ENCODE peak calls at places on chromosomes 3 and 15, in ten cellular contexts. K, P, J, B, Y, I, V, Q, U and N are unnamed samples.
A peak's percentile ranks its signal among the peaks of the same experiment; 100 is the strongest.

GRCh38 chr15:85494035-85494793 is 113.8 kb downstream of the AKAP13 start:
- DNase-seq in K (no peak), P (no peak), J (no peak), B (no peak), Y (no peak), I (no peak), V (no peak), Q (peak; percentile 95), U (peak; percentile 95), N (no peak)

GRCh38 chr15:95025924-95026728 is 794.8 kb downstream of the MCTP2 start:
- DNase-seq in K (no peak), P (no peak), J (no peak), B (no peak), Y (peak; percentile 18), I (no peak), V (peak; percentile 24), Q (peak; percentile 50), U (peak; percentile 61), N (no peak)

GRCh38 chr15:81296218-81296617 is 27.7 kb downstream of the STARD5 start:
- DNase-seq in K (no peak), P (no peak), J (no peak), B (no peak), Y (no peak), I (no peak), V (no peak), Q (no peak), U (no peak), N (no peak)

GRCh38 chr15:92429378-92430066 is 35.8 kb downstream of the ST8SIA2 start:
- DNase-seq in K (no peak), P (no peak), J (no peak), B (no peak), Y (no peak), I (no peak), V (peak; percentile 24), Q (peak; percentile 81), U (peak; percentile 61), N (no peak)

GRCh38 chr3:36461588-36461987 is 81.3 kb downstream of the STAC start:
- DNase-seq in K (no peak), P (no peak), J (no peak), B (no peak), Y (no peak), I (no peak), V (no peak), Q (peak; percentile 14), U (peak; percentile 5), N (no peak)

GRCh38 chr3:142272200-142272891 is 47.0 kb upstream of the GK5 start:
- DNase-seq in K (no peak), P (no peak), J (no peak), B (no peak), Y (no peak), I (no peak), V (no peak), Q (no peak), U (peak; percentile 71), N (no peak)

GRCh38 chr3:71542548-71543370 is 40.8 kb downstream of the FOXP1 start:
- DNase-seq in K (no peak), P (peak; percentile 88), J (no peak), B (peak; percentile 67), Y (peak; percentile 81), I (no peak), V (peak; percentile 63), Q (peak; percentile 65), U (peak; percentile 92), N (peak; percentile 41)

GRCh38 chr15:45670061-45670460 is 35.2 kb downstream of the SQOR start:
- DNase-seq in K (no peak), P (no peak), J (no peak), B (no peak), Y (no peak), I (no peak), V (no peak), Q (no peak), U (no peak), N (no peak)

GRCh38 chr3:6254490-6254889 is 606.4 kb upstream of the GRM7 start:
- DNase-seq in K (no peak), P (no peak), J (no peak), B (no peak), Y (no peak), I (no peak), V (no peak), Q (no peak), U (no peak), N (no peak)

GRCh38 chr3:32842987-32843386 is 25.2 kb downstream of the TRIM71 start:
- DNase-seq in K (no peak), P (no peak), J (no peak), B (no peak), Y (no peak), I (no peak), V (no peak), Q (no peak), U (no peak), N (no peak)

GRCh38 chr3:32844322-32844654 is 26.5 kb downstream of the TRIM71 start:
- DNase-seq in K (no peak), P (no peak), J (no peak), B (no peak), Y (no peak), I (no peak), V (no peak), Q (no peak), U (no peak), N (no peak)

GRCh38 chr3:32843504-32844321 is 25.9 kb downstream of the TRIM71 start:
- DNase-seq in K (no peak), P (no peak), J (no peak), B (no peak), Y (no peak), I (no peak), V (no peak), Q (no peak), U (no peak), N (no peak)

GRCh38 chr3:32842531-32842931 is 24.7 kb downstream of the TRIM71 start:
- DNase-seq in K (no peak), P (no peak), J (no peak), B (no peak), Y (no peak), I (no peak), V (no peak), Q (no peak), U (no peak), N (no peak)

DNA sequence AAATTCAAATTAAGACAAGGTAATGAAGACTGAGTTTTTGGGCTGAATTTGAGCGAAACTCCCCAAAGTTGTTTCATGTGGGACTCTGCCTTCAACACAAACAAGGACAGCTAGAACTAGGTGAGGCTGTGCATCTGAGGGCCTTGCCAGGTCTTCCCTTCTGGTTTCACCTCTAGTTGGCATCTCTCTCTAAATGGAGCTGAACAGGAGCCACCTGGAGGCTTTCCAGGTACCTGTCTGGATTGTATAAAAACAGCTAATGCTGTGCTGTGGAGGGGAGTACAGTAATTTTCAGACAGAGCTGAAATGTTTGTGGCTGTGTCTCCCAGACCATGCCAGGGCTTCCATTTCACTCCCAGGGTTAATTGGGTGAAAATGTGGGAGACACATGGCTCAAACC is 27.1 kb downstream of the TRIM71 start:
- DNase-seq in K (no peak), P (no peak), J (no peak), B (no peak), Y (no peak), I (no peak), V (no peak), Q (no peak), U (no peak), N (no peak)
- H3K4me3 ChIP-seq in K (no peak overlapping the region), P (no peak overlapping the region), J (no peak overlapping the region), B (no peak overlapping the region), Y (no peak overlapping the region), I (no peak overlapping the region), V (no peak overlapping the region), Q (no peak overlapping the region), U (no peak overlapping the region), N (no peak overlapping the region)

GRCh38 chr3:5194801-5195509 is 7.4 kb downstream of the EDEM1 start:
- DNase-seq in K (peak; percentile 37), P (no peak), J (peak; percentile 67), B (no peak), Y (no peak), I (no peak), V (no peak), Q (peak; percentile 90), U (peak; percentile 91), N (no peak)
- H3K4me1 ChIP-seq in K (peaks cover 92% of the 10 kb centered on the region), P (no peaks in the 10 kb centered on the region), J (peaks cover 75% of the 10 kb centered on the region), B (peaks cover 10% of the 10 kb centered on the region), Y (peaks cover 54% of the 10 kb centered on the region), I (peaks cover 25% of the 10 kb centered on the region), V (peaks cover 12% of the 10 kb centered on the region), Q (peaks cover 69% of the 10 kb centered on the region), U (peaks cover 26% of the 10 kb centered on the region), N (peaks cover 13% of the 10 kb centered on the region)

DNA sequence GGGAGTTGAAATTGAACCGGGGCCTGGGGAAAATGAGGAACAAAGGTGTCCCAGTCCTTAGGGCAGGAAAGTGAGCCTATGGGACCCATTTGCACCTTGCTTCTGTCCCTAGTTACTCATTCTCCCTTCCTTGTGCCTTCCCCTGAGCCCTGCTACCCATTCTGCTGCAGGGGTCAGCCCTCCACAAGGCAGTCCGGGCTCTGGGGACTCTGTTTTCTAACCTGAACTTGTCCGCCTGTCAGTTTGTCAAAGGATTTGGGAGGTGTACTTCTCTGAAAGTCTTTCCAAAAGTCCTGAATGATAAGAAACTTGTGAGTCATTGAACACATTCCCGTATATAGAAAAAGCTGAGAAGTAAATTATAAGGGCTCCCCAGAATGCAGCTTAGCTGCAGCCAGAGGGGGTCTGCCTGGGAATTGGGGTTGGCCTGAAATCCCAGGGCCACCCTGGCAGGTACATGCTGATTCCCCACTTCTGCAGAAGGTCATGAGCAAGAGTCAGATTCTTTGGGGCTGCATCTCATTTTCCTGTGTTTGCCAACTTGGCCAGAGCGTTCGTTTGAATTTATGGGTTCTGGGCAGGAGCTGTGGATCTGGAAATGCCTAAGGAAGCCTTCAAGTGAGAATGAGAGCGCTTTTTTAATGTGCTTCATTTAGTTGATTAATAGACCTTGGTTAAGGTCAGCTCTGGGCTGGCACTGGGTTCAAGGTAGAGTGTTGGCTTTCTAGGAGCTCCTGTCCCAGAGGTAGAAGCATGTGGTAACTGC is 2.9 kb downstream of the SLC6A6 start:
- DNase-seq in K (no peak), P (no peak), J (no peak), B (no peak), Y (no peak), I (no peak), V (no peak), Q (no peak), U (no peak), N (no peak)
- H3K4me3 ChIP-seq in K (no peak overlapping the region), P (peak overlapping the region; percentile 84), J (no peak overlapping the region), B (peak overlapping the region; percentile 89), Y (peak overlapping the region; percentile 91), I (no peak overlapping the region), V (no peak overlapping the region), Q (no peak overlapping the region), U (no peak overlapping the region), N (no peak overlapping the region)

DNA sequence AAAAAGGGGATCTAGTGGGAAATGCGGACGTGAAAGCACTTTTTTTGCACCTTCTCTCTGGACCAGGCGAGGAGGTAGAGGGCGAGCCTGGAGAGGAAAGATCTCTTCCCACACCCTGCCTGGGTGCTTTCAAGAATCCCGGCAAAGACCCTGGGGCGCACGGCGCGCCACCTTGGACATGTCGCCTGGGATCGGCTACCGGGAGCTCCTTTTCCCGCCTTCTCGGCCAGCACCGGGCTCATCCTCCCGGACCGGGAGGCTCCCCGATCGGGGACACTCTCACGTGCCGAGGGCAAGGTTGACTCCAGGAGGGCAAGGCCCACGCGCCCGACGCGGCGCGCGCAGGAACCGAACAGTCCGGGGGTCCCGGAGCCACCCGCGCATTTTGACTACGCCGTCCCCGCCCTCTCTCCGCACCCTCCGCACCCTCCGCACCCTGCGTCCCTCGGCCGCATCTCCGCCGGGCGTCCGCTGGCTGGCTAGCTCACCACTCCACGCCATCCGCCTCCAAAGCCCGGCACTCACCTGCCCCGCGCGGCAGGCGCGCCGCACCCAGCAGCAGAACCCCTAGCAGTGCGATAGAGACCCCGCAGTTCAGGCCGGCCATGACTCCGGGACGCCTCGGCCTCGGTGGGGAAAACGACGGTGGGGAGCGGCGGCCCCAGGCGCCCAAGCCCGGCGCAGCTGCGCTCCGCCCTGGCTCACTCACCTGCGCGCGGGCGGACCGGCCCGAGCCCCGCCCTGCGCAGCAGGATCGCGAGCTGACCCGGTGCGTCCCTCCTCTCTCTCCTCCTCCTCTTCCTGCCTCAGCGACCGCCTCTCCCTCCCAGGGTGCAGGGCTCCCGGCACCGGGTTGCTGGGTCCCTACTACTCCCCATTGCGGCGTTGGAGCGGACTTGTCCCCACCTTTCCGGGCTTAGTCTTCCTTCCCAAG is at the start of gene CDCP1:
- DNase-seq in K (no peak), P (no peak), J (no peak), B (no peak), Y (no peak), I (peak; percentile 64), V (peak; percentile 58), Q (peak; percentile 74), U (no peak), N (no peak)
- H3K4me1 ChIP-seq in K (peaks cover 8% of the 10 kb centered on the region), P (no peaks in the 10 kb centered on the region), J (no peaks in the 10 kb centered on the region), B (peaks cover 5% of the 10 kb centered on the region), Y (peaks cover 9% of the 10 kb centered on the region), I (peaks cover 5% of the 10 kb centered on the region), V (peaks cover 8% of the 10 kb centered on the region), Q (peaks cover 33% of the 10 kb centered on the region), U (peaks cover 5% of the 10 kb centered on the region), N (no peaks in the 10 kb centered on the region)